ENCODE peak calls at places on chromosomes 13 and 19, in four cellular contexts. One of them, this sample, is unnamed.

GRCh38 chr13:98813993-98814392 is 61.5 kb upstream of the SLC15A1 start:
- DNase-seq in H1: no peak
- DNase-seq in GM12878: no peak
- DNase-seq in K562: no peak
- DNase-seq in this sample: no peak

GRCh38 chr13:24671367-24672117 is 8.7 kb upstream of the ATP12A start:
- DNase-seq in H1: no peak
- DNase-seq in GM12878: no peak
- DNase-seq in K562: peak; percentile 38
- DNase-seq in this sample: peak; percentile 67

GRCh38 chr13:99601535-99601934 is 100.3 kb downstream of the TM9SF2 start:
- DNase-seq in K562: no peak
- DNase-seq in GM12878: no peak
- DNase-seq in H1: no peak
- DNase-seq in this sample: no peak

GRCh38 chr13:76854894-76855293 is 31.3 kb downstream of the KCTD12 start:
- DNase-seq in H1: no peak
- DNase-seq in GM12878: no peak
- DNase-seq in K562: no peak
- DNase-seq in this sample: no peak

GRCh38 chr13:113832631-113833030 is 31.2 kb downstream of the GAS6 start:
- DNase-seq in GM12878: no peak
- DNase-seq in H1: no peak
- DNase-seq in K562: no peak
- DNase-seq in this sample: no peak

GRCh38 chr13:28318418-28318995 is 176.4 kb downstream of the FLT1 start:
- DNase-seq in GM12878: no peak
- DNase-seq in H1: no peak
- DNase-seq in K562: no peak
- DNase-seq in this sample: no peak

GRCh38 chr19:31255863-31256600 is 93.2 kb downstream of the TSHZ3 start:
- DNase-seq in H1: no peak
- DNase-seq in K562: no peak
- DNase-seq in GM12878: no peak
- DNase-seq in this sample: no peak

GRCh38 chr13:46119883-46120614 is 15.2 kb upstream of the CPB2 start:
- DNase-seq in GM12878: no peak
- DNase-seq in H1: no peak
- DNase-seq in K562: peak; percentile 73
- DNase-seq in this sample: peak; percentile 39

GRCh38 chr19:14972676-14973075 is 7.0 kb downstream of the SLC1A6 start:
- DNase-seq in GM12878: no peak
- DNase-seq in H1: no peak
- DNase-seq in K562: peak; percentile 26
- DNase-seq in this sample: no peak

GRCh38 chr19:2330632-2331284 is 2.3 kb downstream of the SPPL2B start:
- DNase-seq in H1: no peak
- DNase-seq in K562: no peak
- DNase-seq in GM12878: no peak
- DNase-seq in this sample: no peak

GRCh38 chr19:4172861-4173473 is 9.4 kb downstream of the SIRT6 start:
- DNase-seq in GM12878: no peak
- DNase-seq in H1: no peak
- DNase-seq in K562: peak; percentile 83
- DNase-seq in this sample: no peak

GRCh38 chr19:49631610-49632192 is 8.2 kb downstream of the RRAS start:
- DNase-seq in H1: no peak
- DNase-seq in K562: peak; percentile 49
- DNase-seq in GM12878: no peak
- DNase-seq in this sample: no peak

GRCh38 chr19:49110567-49110966 is 3.6 kb upstream of the LIN7B start:
- DNase-seq in GM12878: no peak
- DNase-seq in H1: no peak
- DNase-seq in K562: no peak
- DNase-seq in this sample: no peak

GRCh38 chr19:54209748-54210494 is 9.3 kb downstream of the RPS9 start:
- DNase-seq in K562: peak; percentile 66
- DNase-seq in GM12878: no peak
- DNase-seq in H1: no peak
- DNase-seq in this sample: peak; percentile 40

GRCh38 chr19:45179063-45179847 is 671 bp downstream of the BLOC1S3 start:
- DNase-seq in H1: no peak
- DNase-seq in GM12878: no peak
- DNase-seq in K562: peak; percentile 75
- DNase-seq in this sample: no peak

GRCh38 chr13:66780814-66781213 is 449.3 kb downstream of the PCDH9 start:
- DNase-seq in K562: no peak
- DNase-seq in H1: no peak
- DNase-seq in GM12878: no peak
- DNase-seq in this sample: no peak

GRCh38 chr19:3026768-3027167 is 2.3 kb downstream of the TLE2 start:
- DNase-seq in GM12878: no peak
- DNase-seq in H1: no peak
- DNase-seq in K562: no peak
- DNase-seq in this sample: no peak

GRCh38 chr13:102817241-102817640 is 18.3 kb downstream of the BIVM start:
- DNase-seq in GM12878: no peak
- DNase-seq in K562: no peak
- DNase-seq in H1: no peak
- DNase-seq in this sample: no peak

GRCh38 chr13:96898212-96898611 is 96.1 kb downstream of the OXGR1 start:
- DNase-seq in GM12878: no peak
- DNase-seq in H1: no peak
- DNase-seq in K562: no peak
- DNase-seq in this sample: no peak

GRCh38 chr13:65913173-65913572 is 1317.0 kb downstream of the PCDH9 start:
- DNase-seq in H1: no peak
- DNase-seq in GM12878: no peak
- DNase-seq in K562: no peak
- DNase-seq in this sample: peak; percentile 22

GRCh38 chr13:73061478-73062275 is 2.9 kb downstream of the KLF5 start:
- DNase-seq in K562: no peak
- DNase-seq in GM12878: no peak
- DNase-seq in H1: no peak
- DNase-seq in this sample: no peak

GRCh38 chr19:55277494-55277893 is 2.4 kb downstream of the HSPBP1 start:
- DNase-seq in K562: no peak
- DNase-seq in H1: no peak
- DNase-seq in GM12878: no peak
- DNase-seq in this sample: no peak

GRCh38 chr19:29519146-29519545 is 6.6 kb upstream of the VSTM2B start:
- DNase-seq in H1: no peak
- DNase-seq in K562: no peak
- DNase-seq in GM12878: no peak
- DNase-seq in this sample: no peak

GRCh38 chr13:85497652-85498051 is 301.6 kb downstream of the SLITRK6 start:
- DNase-seq in K562: no peak
- DNase-seq in H1: no peak
- DNase-seq in GM12878: no peak
- DNase-seq in this sample: no peak

GRCh38 chr13:33999830-34000605 is 182.1 kb downstream of the RFC3 start:
- DNase-seq in GM12878: no peak
- DNase-seq in H1: no peak
- DNase-seq in K562: no peak
- DNase-seq in this sample: no peak

GRCh38 chr13:97298816-97299215 is 76.7 kb downstream of the MBNL2 start:
- DNase-seq in H1: no peak
- DNase-seq in K562: no peak
- DNase-seq in GM12878: no peak
- DNase-seq in this sample: no peak

GRCh38 chr19:39139305-39140194 is 14.0 kb downstream of the PAK4 start:
- DNase-seq in K562: no peak
- DNase-seq in H1: no peak
- DNase-seq in GM12878: no peak
- DNase-seq in this sample: no peak

GRCh38 chr19:40444181-40445005 is at the start of gene SERTAD3:
- DNase-seq in K562: peak; percentile 96
- DNase-seq in H1: peak; percentile 85
- DNase-seq in GM12878: peak; percentile 76
- DNase-seq in this sample: peak; percentile 85

GRCh38 chr19:45321848-45322247 is 827 bp downstream of the CKM start:
- DNase-seq in K562: no peak
- DNase-seq in GM12878: no peak
- DNase-seq in H1: no peak
- DNase-seq in this sample: no peak

GRCh38 chr13:37316935-37317334 is 211.5 kb upstream of the CSNK1A1L start:
- DNase-seq in K562: no peak
- DNase-seq in H1: no peak
- DNase-seq in GM12878: no peak
- DNase-seq in this sample: no peak

GRCh38 chr13:73338389-73338788 is 279.6 kb downstream of the KLF5 start:
- DNase-seq in H1: no peak
- DNase-seq in GM12878: no peak
- DNase-seq in K562: no peak
- DNase-seq in this sample: no peak

GRCh38 chr19:18021121-18021755 is 13.3 kb downstream of the ARRDC2 start:
- DNase-seq in GM12878: no peak
- DNase-seq in H1: no peak
- DNase-seq in K562: peak; percentile 79
- DNase-seq in this sample: no peak

GRCh38 chr19:18023596-18024212 is 15.7 kb downstream of the ARRDC2 start:
- DNase-seq in GM12878: no peak
- DNase-seq in H1: no peak
- DNase-seq in K562: peak; percentile 51
- DNase-seq in this sample: no peak

GRCh38 chr19:18017275-18018083 is 9.5 kb downstream of the ARRDC2 start:
- DNase-seq in GM12878: no peak
- DNase-seq in H1: no peak
- DNase-seq in K562: peak; percentile 6
- DNase-seq in this sample: no peak

GRCh38 chr19:18020212-18021067 is 12.5 kb downstream of the ARRDC2 start:
- DNase-seq in H1: no peak
- DNase-seq in K562: peak; percentile 18
- DNase-seq in GM12878: no peak
- DNase-seq in this sample: no peak
- TF ChIP-seq EGR1 in H1: no peak
- TF ChIP-seq EGR1 in K562: peak; percentile 43
- TF ChIP-seq EGR1 in GM12878: no peak
- TF ChIP-seq EGR1 in this sample: peak; percentile 54

GRCh38 chr13:44148159-44148929 is 225.3 kb upstream of the SERP2 start:
- DNase-seq in K562: no peak
- DNase-seq in H1: no peak
- DNase-seq in GM12878: no peak
- DNase-seq in this sample: no peak
- TF ChIP-seq MAX in K562: no peak
- TF ChIP-seq MAX in H1: no peak
- TF ChIP-seq MAX in GM12878: no peak
- TF ChIP-seq MAX in this sample: no peak

GRCh38 chr19:35842666-35843272 is 9.5 kb downstream of the NPHS1 start:
- DNase-seq in K562: no peak
- DNase-seq in GM12878: no peak
- DNase-seq in H1: no peak
- DNase-seq in this sample: no peak

GRCh38 chr19:35843676-35844481 is 8.4 kb downstream of the NPHS1 start:
- DNase-seq in GM12878: no peak
- DNase-seq in H1: no peak
- DNase-seq in K562: peak; percentile 93
- DNase-seq in this sample: peak; percentile 74

GRCh38 chr19:35845215-35846037 is 6.9 kb downstream of the NPHS1 start:
- DNase-seq in K562: peak; percentile 94
- DNase-seq in H1: no peak
- DNase-seq in GM12878: no peak
- DNase-seq in this sample: peak; percentile 22

GRCh38 chr19:35844482-35845214 is 7.7 kb downstream of the NPHS1 start:
- DNase-seq in H1: no peak
- DNase-seq in GM12878: no peak
- DNase-seq in K562: no peak
- DNase-seq in this sample: no peak

DNA sequence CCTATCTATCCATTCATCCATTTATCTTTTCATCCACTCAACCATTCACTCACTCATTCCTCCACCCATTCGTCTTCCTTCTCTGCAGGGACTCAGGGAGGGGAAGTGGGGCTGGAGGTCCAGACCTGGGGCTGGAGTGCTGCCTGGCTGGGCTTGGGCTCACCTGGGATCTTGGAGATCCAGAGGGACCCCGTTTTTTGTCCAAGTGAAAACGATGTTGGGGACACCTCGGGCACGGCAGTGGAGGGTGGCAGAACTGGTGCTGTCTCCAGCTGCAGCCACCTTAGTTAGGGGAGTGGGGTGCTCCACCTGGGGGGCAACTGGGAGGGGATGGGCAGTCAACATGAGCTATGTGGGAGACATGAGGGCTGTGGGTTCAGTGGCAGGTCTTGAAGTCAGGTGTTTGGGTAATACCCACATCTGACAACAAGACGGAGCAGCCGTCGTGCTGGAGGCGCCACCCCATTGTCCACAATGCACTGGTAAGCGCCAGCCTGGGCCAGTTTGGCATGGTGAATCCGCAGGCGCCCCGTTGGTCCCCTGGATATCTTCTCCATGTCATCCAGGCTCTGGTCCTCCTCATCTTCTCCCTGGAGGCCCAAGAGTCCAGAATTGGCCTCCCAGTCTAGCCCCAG is 10.2 kb downstream of the NPHS1 start:
- DNase-seq in H1: no peak
- DNase-seq in K562: no peak
- DNase-seq in GM12878: no peak
- DNase-seq in this sample: no peak
- TF ChIP-seq ATF3 in H1: no peak
- TF ChIP-seq ATF3 in K562: no peak
- TF ChIP-seq ATF3 in GM12878: no peak
- TF ChIP-seq ATF3 in this sample: no peak

GRCh38 chr19:42198676-42199439 is 18.6 kb downstream of the DEDD2 start:
- DNase-seq in H1: no peak
- DNase-seq in K562: no peak
- DNase-seq in GM12878: peak; percentile 53
- DNase-seq in this sample: no peak

GRCh38 chr19:42201489-42202289 is 15.8 kb downstream of the DEDD2 start:
- DNase-seq in GM12878: peak; percentile 68
- DNase-seq in K562: no peak
- DNase-seq in H1: no peak
- DNase-seq in this sample: no peak

GRCh38 chr19:42197375-42197817 is 20.1 kb downstream of the DEDD2 start:
- DNase-seq in K562: no peak
- DNase-seq in H1: no peak
- DNase-seq in GM12878: no peak
- DNase-seq in this sample: no peak

GRCh38 chr19:42200116-42200740 is 17.2 kb downstream of the DEDD2 start:
- DNase-seq in H1: no peak
- DNase-seq in K562: no peak
- DNase-seq in GM12878: no peak
- DNase-seq in this sample: no peak

GRCh38 chr19:42199440-42200115 is 17.9 kb downstream of the DEDD2 start:
- DNase-seq in K562: peak; percentile 88
- DNase-seq in H1: no peak
- DNase-seq in GM12878: peak; percentile 68
- DNase-seq in this sample: no peak
- TF ChIP-seq EGR1 in K562: peak; percentile 72
- TF ChIP-seq EGR1 in H1: no peak
- TF ChIP-seq EGR1 in GM12878: no peak
- TF ChIP-seq EGR1 in this sample: no peak

This sample was measured in HCT116.